ENCODE peak calls at places on chromosomes 5 and 9, in five cellular contexts. S is IMR-90, F is esophagus squamous epithelium, R is neuronal stem cell, K is gastrocnemius medialis. A is an unnamed sample.

GRCh38 chr5:59863777-59864176 is 29.7 kb downstream of the PDE4D start:
- DNase-seq in R (no peak), K (no peak), F (no peak), S (peak; percentile 27), A (no peak)

GRCh38 chr5:102781786-102782185 is 26.7 kb downstream of the PAM start:
- DNase-seq in F (no peak), S (no peak), R (no peak), K (no peak), A (no peak)

GRCh38 chr5:150672237-150672883 is 11.3 kb downstream of the MYOZ3 start:
- DNase-seq in S (no peak), R (no peak), K (no peak), F (no peak), A (no peak)

GRCh38 chr5:144202072-144202471 is 31.4 kb downstream of the KCTD16 start:
- DNase-seq in R (no peak), S (no peak), K (no peak), F (no peak), A (peak; percentile 77)

GRCh38 chr9:96156578-96156977 is 145.4 kb downstream of the HSD17B3 start:
- DNase-seq in S (no peak), K (no peak), F (no peak), R (no peak), A (no peak)

GRCh38 chr5:155839251-155840037 is 487.5 kb upstream of the SGCD start:
- DNase-seq in R (no peak), S (peak; percentile 0), F (no peak), K (no peak), A (peak; percentile 4)

GRCh38 chr5:1172670-1173404 is 28.6 kb upstream of the SLC6A19 start:
- DNase-seq in F (no peak), R (no peak), K (no peak), S (no peak), A (no peak)

GRCh38 chr5:169350016-169350415 is 49.1 kb upstream of the SLIT3 start:
- DNase-seq in S (peak; percentile 53), R (no peak), K (no peak), F (no peak), A (peak; percentile 80)

GRCh38 chr9:134984372-134985240 is 66.9 kb upstream of the FCN1 start:
- DNase-seq in K (no peak), R (no peak), F (no peak), S (no peak), A (no peak)

GRCh38 chr5:56419667-56420066 is 186.5 kb upstream of the ANKRD55 start:
- DNase-seq in S (no peak), R (no peak), F (no peak), K (no peak), A (no peak)

GRCh38 chr5:56422060-56422762 is 189.1 kb upstream of the ANKRD55 start:
- DNase-seq in R (no peak), S (no peak), K (no peak), F (no peak), A (no peak)

GRCh38 chr5:56415356-56415765 is 182.2 kb upstream of the ANKRD55 start:
- DNase-seq in S (peak; percentile 91), K (peak; percentile 29), R (no peak), F (peak; percentile 20), A (peak; percentile 25)

DNA sequence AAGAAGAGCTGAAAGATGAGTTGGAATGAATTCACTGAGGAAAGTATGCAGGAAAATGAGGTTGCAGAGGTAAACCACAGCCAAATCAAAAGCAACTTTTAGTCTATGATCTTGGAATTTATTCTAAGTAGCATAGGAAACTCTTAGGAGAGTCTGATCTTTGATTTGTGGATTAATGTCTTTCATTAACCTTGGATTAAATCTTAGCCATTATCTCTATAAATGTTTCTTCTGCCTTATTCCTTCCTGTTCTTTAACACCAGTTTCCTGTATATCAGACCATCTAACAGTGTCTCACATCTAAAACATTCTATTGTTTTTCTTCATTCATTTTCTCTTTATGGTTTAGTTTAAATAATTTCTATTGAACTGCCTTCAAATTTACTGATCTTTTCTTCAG is 187.2 kb upstream of the ANKRD55 start:
- DNase-seq in K (no peak), S (no peak), F (no peak), R (no peak), A (no peak)
- H3K9me3 ChIP-seq in K (no peaks in the 10 kb centered on the region), S (peaks cover 10% of the 10 kb centered on the region), F (peaks cover 13% of the 10 kb centered on the region), R (no peaks in the 10 kb centered on the region), A (peaks cover 10% of the 10 kb centered on the region)

DNA sequence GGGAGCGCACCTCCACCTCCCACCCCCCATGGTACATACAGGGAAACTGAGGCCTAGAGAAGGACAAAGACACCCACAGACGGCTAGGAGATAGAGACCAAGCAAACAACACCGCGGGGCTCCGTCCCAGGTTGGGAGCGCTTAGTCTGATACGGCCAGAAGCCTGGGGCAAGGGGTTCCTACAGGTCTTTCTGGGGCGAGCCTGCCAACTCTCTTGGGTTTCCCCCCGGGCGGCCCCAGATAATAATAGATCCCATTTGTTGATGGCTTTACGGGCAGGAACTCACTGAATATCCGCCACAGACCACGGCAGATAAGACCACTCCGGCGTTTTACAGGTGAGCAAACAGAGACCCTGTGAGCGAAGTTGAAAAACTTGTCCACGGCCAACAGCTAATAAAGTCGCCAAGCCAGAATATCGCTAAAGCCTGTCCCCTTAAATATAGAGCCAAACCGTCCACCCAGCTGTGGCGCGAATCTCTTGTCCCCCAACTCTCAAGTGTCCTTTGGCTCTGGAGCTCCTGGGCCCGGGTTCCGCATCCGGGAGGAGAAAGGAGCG is 5.1 kb upstream of the EBF1 start:
- DNase-seq in S (no peak), R (peak; percentile 20), F (no peak), K (no peak), A (no peak)
- H3K4me3 ChIP-seq in S (no peak overlapping the region), R (peak overlapping the region; percentile 74), F (no peak overlapping the region), K (peak overlapping the region; percentile 21), A (no peak overlapping the region)

GRCh38 chr5:179327026-179327735 is 18.1 kb downstream of the ADAMTS2 start:
- DNase-seq in S (no peak), K (no peak), F (no peak), R (no peak), A (no peak)
- H3K36me3 ChIP-seq in S (no peaks in the 10 kb centered on the region), K (no peaks in the 10 kb centered on the region), F (no peaks in the 10 kb centered on the region), R (no peaks in the 10 kb centered on the region), A (peaks cover 33% of the 10 kb centered on the region)

DNA sequence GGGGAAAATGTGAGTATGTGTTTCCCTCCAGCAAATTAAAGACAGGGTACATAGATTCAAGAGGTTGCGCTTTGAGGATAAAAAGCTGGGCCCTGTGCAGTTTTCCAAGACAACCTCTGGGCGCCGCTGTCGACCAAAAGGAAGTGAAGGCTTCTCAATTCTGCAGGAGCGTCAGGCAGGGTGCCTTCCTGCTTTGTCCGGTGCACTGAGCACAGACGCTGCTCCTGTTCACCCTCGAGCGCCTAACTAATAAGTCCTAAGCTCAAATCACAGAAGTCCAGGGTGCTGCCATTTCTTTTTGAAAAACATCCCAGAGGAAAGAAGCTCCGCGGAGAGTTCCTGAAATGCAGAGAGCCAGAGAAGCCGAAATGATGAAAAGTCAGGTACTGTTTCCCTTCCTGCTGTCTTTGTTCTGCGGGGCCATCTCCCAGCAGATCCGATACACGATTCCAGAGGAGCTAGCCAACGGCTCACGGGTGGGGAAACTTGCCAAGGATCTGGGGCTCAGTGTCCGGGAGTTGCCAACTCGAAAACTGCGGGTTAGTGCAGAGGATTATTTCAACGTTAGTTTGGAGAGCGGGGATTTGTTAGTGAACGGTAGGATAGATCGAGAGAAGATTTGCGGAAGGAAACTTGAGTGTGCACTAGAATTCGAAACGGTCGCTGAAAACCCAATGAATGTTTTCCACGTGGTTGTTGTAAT is at the start of gene PCDHGB1:
- DNase-seq in K (no peak), R (no peak), S (peak; percentile 71), F (no peak), A (peak; percentile 78)
- H3K9me3 ChIP-seq in K (no peaks in the 10 kb centered on the region), R (peaks cover 33% of the 10 kb centered on the region), S (peaks cover 33% of the 10 kb centered on the region), F (peaks cover 56% of the 10 kb centered on the region), A (peaks cover 4% of the 10 kb centered on the region)

GRCh38 chr9:6644346-6645152 is 980 bp downstream of the GLDC start:
- DNase-seq in R (no peak), S (no peak), K (no peak), F (no peak), A (no peak)
- H3K4me3 ChIP-seq in R (peak overlapping the region; percentile 88), S (no peak overlapping the region), K (peak overlapping the region; percentile 65), F (peak overlapping the region; percentile 38), A (no peak overlapping the region)

GRCh38 chr9:137067860-137068538 is 2.4 kb downstream of the SAPCD2 start:
- DNase-seq in K (peak; percentile 39), S (peak; percentile 70), F (no peak), R (peak; percentile 67), A (peak; percentile 69)
- H3K36me3 ChIP-seq in K (no peaks in the 10 kb centered on the region), S (no peaks in the 10 kb centered on the region), F (no peaks in the 10 kb centered on the region), R (peaks cover 30% of the 10 kb centered on the region), A (peaks cover 4% of the 10 kb centered on the region)

GRCh38 chr5:18967637-18968036 is 1020.4 kb downstream of the CDH18 start:
- DNase-seq in K (no peak), F (no peak), R (no peak), S (no peak), A (no peak)
- H3K9me3 ChIP-seq in K (no peaks in the 10 kb centered on the region), F (no peaks in the 10 kb centered on the region), R (no peaks in the 10 kb centered on the region), S (peaks cover 4% of the 10 kb centered on the region), A (no peaks in the 10 kb centered on the region)

DNA sequence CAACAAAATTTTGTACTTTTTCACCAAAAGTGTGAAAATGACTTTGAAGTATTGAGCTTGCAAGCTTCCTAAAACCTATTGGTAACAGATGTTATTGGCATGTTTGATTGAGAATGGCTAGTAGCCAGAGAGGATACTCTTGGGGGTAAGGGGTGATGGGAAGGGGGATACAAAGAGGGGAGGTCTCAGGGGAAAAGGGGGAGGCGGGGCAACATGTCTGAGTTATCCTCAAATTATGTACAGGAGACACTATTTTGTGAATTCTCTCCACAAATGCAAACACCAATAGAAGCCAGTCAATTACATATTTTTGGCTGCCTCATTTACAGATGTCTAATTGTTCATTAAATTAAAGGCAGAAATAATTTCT is 3.5 kb downstream of the GAS1 start:
- DNase-seq in K (no peak), R (no peak), F (no peak), S (no peak), A (no peak)
- H3K4me3 ChIP-seq in K (peak overlapping the region; percentile 81), R (no peak overlapping the region), F (no peak overlapping the region), S (no peak overlapping the region), A (no peak overlapping the region)

DNA sequence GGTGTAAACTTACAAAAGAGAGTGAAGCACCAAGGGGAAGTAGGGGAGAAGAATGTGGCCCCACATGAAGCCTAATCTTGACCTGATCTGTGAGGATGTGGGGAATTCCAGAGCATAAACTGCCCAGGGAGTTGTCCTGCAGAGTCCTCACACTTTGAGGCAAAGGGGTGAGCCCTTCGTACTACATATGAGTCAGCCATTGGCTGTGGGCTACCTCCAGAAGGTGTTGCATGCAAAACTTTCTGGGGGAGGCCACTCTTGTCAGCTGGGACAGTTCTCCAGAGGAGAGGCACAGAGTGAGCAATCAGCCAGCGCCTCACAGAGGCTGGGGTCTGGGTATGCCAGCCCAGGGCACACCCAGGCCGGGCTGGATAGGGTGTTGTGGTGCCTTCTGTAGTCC is 98.1 kb upstream of the NMUR2 start:
- DNase-seq in R (no peak), S (no peak), K (no peak), F (no peak), A (no peak)
- H3K36me3 ChIP-seq in R (no peaks in the 10 kb centered on the region), S (no peaks in the 10 kb centered on the region), K (no peaks in the 10 kb centered on the region), F (no peaks in the 10 kb centered on the region), A (no peaks in the 10 kb centered on the region)